ENCODE peak calls at places on chromosomes 2 and 18, in eight cellular contexts. One of them, this sample, is unnamed.

GRCh38 chr2:64141711-64142405 is 2.4 kb downstream of the PELI1 start:
- DNase-seq in NCI-H774: no peak
- DNase-seq in HuH-7.5: no peak
- DNase-seq in dorsolateral prefrontal cortex: no peak
- DNase-seq in left ventricle myocardium superior: no peak
- DNase-seq in GM23338: peak; percentile 21
- DNase-seq in NCI-H1694: no peak
- DNase-seq in activated CD8-positive, alpha-beta memory T cell treated with anti-CD3 and anti-CD28 coated beads for 1 hour: no peak
- DNase-seq in this sample: no peak

GRCh38 chr2:75192496-75192895 is 6.8 kb downstream of the TACR1 start:
- DNase-seq in NCI-H774: no peak
- DNase-seq in HuH-7.5: no peak
- DNase-seq in dorsolateral prefrontal cortex: no peak
- DNase-seq in left ventricle myocardium superior: no peak
- DNase-seq in GM23338: no peak
- DNase-seq in NCI-H1694: no peak
- DNase-seq in activated CD8-positive, alpha-beta memory T cell treated with anti-CD3 and anti-CD28 coated beads for 1 hour: no peak
- DNase-seq in this sample: no peak

GRCh38 chr2:201378496-201379397 is 21.6 kb upstream of the FLACC1 start:
- DNase-seq in NCI-H774: no peak
- DNase-seq in HuH-7.5: no peak
- DNase-seq in dorsolateral prefrontal cortex: no peak
- DNase-seq in left ventricle myocardium superior: no peak
- DNase-seq in GM23338: peak; percentile 21
- DNase-seq in NCI-H1694: no peak
- DNase-seq in activated CD8-positive, alpha-beta memory T cell treated with anti-CD3 and anti-CD28 coated beads for 1 hour: no peak
- DNase-seq in this sample: peak; percentile 20

GRCh38 chr2:20213651-20214565 is 11.0 kb downstream of the SDC1 start:
- DNase-seq in NCI-H774: peak; percentile 2
- DNase-seq in HuH-7.5: peak; percentile 89
- DNase-seq in dorsolateral prefrontal cortex: no peak
- DNase-seq in left ventricle myocardium superior: no peak
- DNase-seq in GM23338: no peak
- DNase-seq in NCI-H1694: no peak
- DNase-seq in activated CD8-positive, alpha-beta memory T cell treated with anti-CD3 and anti-CD28 coated beads for 1 hour: no peak
- DNase-seq in this sample: no peak

GRCh38 chr18:5073026-5073944 is 123.8 kb downstream of the AKAIN1 start:
- DNase-seq in NCI-H774: peak; percentile 5
- DNase-seq in HuH-7.5: no peak
- DNase-seq in dorsolateral prefrontal cortex: no peak
- DNase-seq in left ventricle myocardium superior: no peak
- DNase-seq in GM23338: peak; percentile 81
- DNase-seq in NCI-H1694: peak; percentile 59
- DNase-seq in activated CD8-positive, alpha-beta memory T cell treated with anti-CD3 and anti-CD28 coated beads for 1 hour: no peak
- DNase-seq in this sample: peak; percentile 36

GRCh38 chr2:96146881-96147592 is 1.8 kb upstream of the DUSP2 start:
- DNase-seq in NCI-H774: no peak
- DNase-seq in HuH-7.5: no peak
- DNase-seq in dorsolateral prefrontal cortex: no peak
- DNase-seq in left ventricle myocardium superior: peak; percentile 31
- DNase-seq in GM23338: no peak
- DNase-seq in NCI-H1694: no peak
- DNase-seq in activated CD8-positive, alpha-beta memory T cell treated with anti-CD3 and anti-CD28 coated beads for 1 hour: no peak
- DNase-seq in this sample: peak; percentile 64

GRCh38 chr2:221001377-221001776 is 570.7 kb downstream of the EPHA4 start:
- DNase-seq in NCI-H774: no peak
- DNase-seq in HuH-7.5: no peak
- DNase-seq in dorsolateral prefrontal cortex: no peak
- DNase-seq in left ventricle myocardium superior: no peak
- DNase-seq in GM23338: no peak
- DNase-seq in NCI-H1694: no peak
- DNase-seq in activated CD8-positive, alpha-beta memory T cell treated with anti-CD3 and anti-CD28 coated beads for 1 hour: no peak
- DNase-seq in this sample: no peak

GRCh38 chr18:44798433-44799048 is 117.9 kb downstream of the SETBP1 start:
- DNase-seq in NCI-H774: no peak
- DNase-seq in HuH-7.5: no peak
- DNase-seq in dorsolateral prefrontal cortex: no peak
- DNase-seq in left ventricle myocardium superior: no peak
- DNase-seq in GM23338: no peak
- DNase-seq in NCI-H1694: no peak
- DNase-seq in activated CD8-positive, alpha-beta memory T cell treated with anti-CD3 and anti-CD28 coated beads for 1 hour: no peak
- DNase-seq in this sample: no peak

GRCh38 chr18:63606526-63606925 is 19.4 kb downstream of the SERPINB13 start:
- DNase-seq in NCI-H774: no peak
- DNase-seq in HuH-7.5: no peak
- DNase-seq in dorsolateral prefrontal cortex: no peak
- DNase-seq in left ventricle myocardium superior: no peak
- DNase-seq in GM23338: no peak
- DNase-seq in NCI-H1694: no peak
- DNase-seq in activated CD8-positive, alpha-beta memory T cell treated with anti-CD3 and anti-CD28 coated beads for 1 hour: no peak
- DNase-seq in this sample: no peak

GRCh38 chr2:120446236-120447121 is 100.5 kb downstream of the INHBB start:
- DNase-seq in NCI-H774: no peak
- DNase-seq in HuH-7.5: no peak
- DNase-seq in dorsolateral prefrontal cortex: no peak
- DNase-seq in left ventricle myocardium superior: no peak
- DNase-seq in GM23338: no peak
- DNase-seq in NCI-H1694: no peak
- DNase-seq in activated CD8-positive, alpha-beta memory T cell treated with anti-CD3 and anti-CD28 coated beads for 1 hour: no peak
- DNase-seq in this sample: no peak

GRCh38 chr2:146853741-146854444 is 990.9 kb upstream of the ACVR2A start:
- DNase-seq in NCI-H774: no peak
- DNase-seq in HuH-7.5: no peak
- DNase-seq in dorsolateral prefrontal cortex: no peak
- DNase-seq in left ventricle myocardium superior: no peak
- DNase-seq in GM23338: peak; percentile 45
- DNase-seq in NCI-H1694: no peak
- DNase-seq in activated CD8-positive, alpha-beta memory T cell treated with anti-CD3 and anti-CD28 coated beads for 1 hour: no peak
- DNase-seq in this sample: peak; percentile 18

GRCh38 chr2:227513113-227513512 is 41.2 kb downstream of the AGFG1 start:
- DNase-seq in NCI-H774: no peak
- DNase-seq in HuH-7.5: no peak
- DNase-seq in dorsolateral prefrontal cortex: no peak
- DNase-seq in left ventricle myocardium superior: no peak
- DNase-seq in GM23338: no peak
- DNase-seq in NCI-H1694: no peak
- DNase-seq in activated CD8-positive, alpha-beta memory T cell treated with anti-CD3 and anti-CD28 coated beads for 1 hour: no peak
- DNase-seq in this sample: no peak

GRCh38 chr2:42879913-42880737 is 87.7 kb upstream of the HAAO start:
- DNase-seq in NCI-H774: no peak
- DNase-seq in HuH-7.5: no peak
- DNase-seq in dorsolateral prefrontal cortex: no peak
- DNase-seq in left ventricle myocardium superior: peak; percentile 66
- DNase-seq in GM23338: peak; percentile 24
- DNase-seq in NCI-H1694: no peak
- DNase-seq in activated CD8-positive, alpha-beta memory T cell treated with anti-CD3 and anti-CD28 coated beads for 1 hour: no peak
- DNase-seq in this sample: peak; percentile 73

GRCh38 chr2:191499874-191500565 is 177.9 kb upstream of the NABP1 start:
- DNase-seq in NCI-H774: no peak
- DNase-seq in HuH-7.5: no peak
- DNase-seq in dorsolateral prefrontal cortex: no peak
- DNase-seq in left ventricle myocardium superior: no peak
- DNase-seq in GM23338: no peak
- DNase-seq in NCI-H1694: no peak
- DNase-seq in activated CD8-positive, alpha-beta memory T cell treated with anti-CD3 and anti-CD28 coated beads for 1 hour: no peak
- DNase-seq in this sample: no peak

GRCh38 chr2:196293751-196294486 is 122.5 kb upstream of the STK17B start:
- DNase-seq in NCI-H774: no peak
- DNase-seq in HuH-7.5: no peak
- DNase-seq in dorsolateral prefrontal cortex: no peak
- DNase-seq in left ventricle myocardium superior: no peak
- DNase-seq in GM23338: no peak
- DNase-seq in NCI-H1694: no peak
- DNase-seq in activated CD8-positive, alpha-beta memory T cell treated with anti-CD3 and anti-CD28 coated beads for 1 hour: no peak
- DNase-seq in this sample: no peak

GRCh38 chr2:28252308-28252707 is 140.3 kb upstream of the FOSL2 start:
- DNase-seq in NCI-H774: no peak
- DNase-seq in HuH-7.5: no peak
- DNase-seq in dorsolateral prefrontal cortex: no peak
- DNase-seq in left ventricle myocardium superior: no peak
- DNase-seq in GM23338: no peak
- DNase-seq in NCI-H1694: no peak
- DNase-seq in activated CD8-positive, alpha-beta memory T cell treated with anti-CD3 and anti-CD28 coated beads for 1 hour: no peak
- DNase-seq in this sample: no peak

GRCh38 chr2:181785677-181786344 is 105.5 kb upstream of the NEUROD1 start:
- DNase-seq in NCI-H774: no peak
- DNase-seq in HuH-7.5: no peak
- DNase-seq in dorsolateral prefrontal cortex: no peak
- DNase-seq in left ventricle myocardium superior: no peak
- DNase-seq in GM23338: no peak
- DNase-seq in NCI-H1694: no peak
- DNase-seq in activated CD8-positive, alpha-beta memory T cell treated with anti-CD3 and anti-CD28 coated beads for 1 hour: no peak
- DNase-seq in this sample: no peak

GRCh38 chr18:55861266-55861665 is 273.3 kb upstream of the TCF4 start:
- DNase-seq in NCI-H774: no peak
- DNase-seq in HuH-7.5: no peak
- DNase-seq in dorsolateral prefrontal cortex: no peak
- DNase-seq in left ventricle myocardium superior: no peak
- DNase-seq in GM23338: peak; percentile 52
- DNase-seq in NCI-H1694: peak; percentile 19
- DNase-seq in activated CD8-positive, alpha-beta memory T cell treated with anti-CD3 and anti-CD28 coated beads for 1 hour: no peak
- DNase-seq in this sample: peak; percentile 49

GRCh38 chr18:27378396-27379094 is 193.4 kb upstream of the CHST9 start:
- DNase-seq in NCI-H774: no peak
- DNase-seq in HuH-7.5: no peak
- DNase-seq in dorsolateral prefrontal cortex: no peak
- DNase-seq in left ventricle myocardium superior: no peak
- DNase-seq in GM23338: no peak
- DNase-seq in NCI-H1694: no peak
- DNase-seq in activated CD8-positive, alpha-beta memory T cell treated with anti-CD3 and anti-CD28 coated beads for 1 hour: no peak
- DNase-seq in this sample: no peak

GRCh38 chr2:45009303-45009927 is at the start of gene SIX2:
- DNase-seq in NCI-H774: peak; percentile 95
- DNase-seq in HuH-7.5: peak; percentile 99
- DNase-seq in dorsolateral prefrontal cortex: no peak
- DNase-seq in left ventricle myocardium superior: peak; percentile 94
- DNase-seq in GM23338: peak; percentile 98
- DNase-seq in NCI-H1694: peak; percentile 72
- DNase-seq in activated CD8-positive, alpha-beta memory T cell treated with anti-CD3 and anti-CD28 coated beads for 1 hour: no peak
- DNase-seq in this sample: peak; percentile 99

GRCh38 chr2:10005461-10005860 is 37.9 kb upstream of the KLF11 start:
- DNase-seq in NCI-H774: no peak
- DNase-seq in HuH-7.5: no peak
- DNase-seq in dorsolateral prefrontal cortex: no peak
- DNase-seq in left ventricle myocardium superior: no peak
- DNase-seq in GM23338: no peak
- DNase-seq in NCI-H1694: no peak
- DNase-seq in activated CD8-positive, alpha-beta memory T cell treated with anti-CD3 and anti-CD28 coated beads for 1 hour: no peak
- DNase-seq in this sample: no peak

GRCh38 chr2:37720533-37721218 is 49.2 kb upstream of the CDC42EP3 start:
- DNase-seq in NCI-H774: no peak
- DNase-seq in HuH-7.5: no peak
- DNase-seq in dorsolateral prefrontal cortex: no peak
- DNase-seq in left ventricle myocardium superior: no peak
- DNase-seq in GM23338: no peak
- DNase-seq in NCI-H1694: no peak
- DNase-seq in activated CD8-positive, alpha-beta memory T cell treated with anti-CD3 and anti-CD28 coated beads for 1 hour: no peak
- DNase-seq in this sample: no peak

GRCh38 chr2:73870084-73870483 is 22.7 kb upstream of the ACTG2 start:
- DNase-seq in NCI-H774: no peak
- DNase-seq in HuH-7.5: no peak
- DNase-seq in dorsolateral prefrontal cortex: no peak
- DNase-seq in left ventricle myocardium superior: peak; percentile 37
- DNase-seq in GM23338: no peak
- DNase-seq in NCI-H1694: no peak
- DNase-seq in activated CD8-positive, alpha-beta memory T cell treated with anti-CD3 and anti-CD28 coated beads for 1 hour: no peak
- DNase-seq in this sample: no peak

GRCh38 chr2:211045025-211045424 is 488.6 kb downstream of the CPS1 start:
- DNase-seq in NCI-H774: peak; percentile 39
- DNase-seq in HuH-7.5: no peak
- DNase-seq in dorsolateral prefrontal cortex: no peak
- DNase-seq in left ventricle myocardium superior: no peak
- DNase-seq in GM23338: no peak
- DNase-seq in NCI-H1694: no peak
- DNase-seq in activated CD8-positive, alpha-beta memory T cell treated with anti-CD3 and anti-CD28 coated beads for 1 hour: no peak
- DNase-seq in this sample: no peak

GRCh38 chr2:95023222-95023597 is 2.3 kb upstream of the MAL start:
- DNase-seq in NCI-H774: peak; percentile 32
- DNase-seq in HuH-7.5: no peak
- DNase-seq in dorsolateral prefrontal cortex: no peak
- DNase-seq in left ventricle myocardium superior: no peak
- DNase-seq in GM23338: no peak
- DNase-seq in NCI-H1694: no peak
- DNase-seq in activated CD8-positive, alpha-beta memory T cell treated with anti-CD3 and anti-CD28 coated beads for 1 hour: peak; percentile 28
- DNase-seq in this sample: no peak

GRCh38 chr18:3321133-3321812 is 59.3 kb downstream of the MYL12B start:
- DNase-seq in NCI-H774: no peak
- DNase-seq in HuH-7.5: no peak
- DNase-seq in dorsolateral prefrontal cortex: no peak
- DNase-seq in left ventricle myocardium superior: no peak
- DNase-seq in GM23338: no peak
- DNase-seq in NCI-H1694: no peak
- DNase-seq in activated CD8-positive, alpha-beta memory T cell treated with anti-CD3 and anti-CD28 coated beads for 1 hour: no peak
- DNase-seq in this sample: no peak

GRCh38 chr2:186486651-186487647 is 889 bp downstream of the ZC3H15 start:
- DNase-seq in NCI-H774: peak; percentile 24
- DNase-seq in HuH-7.5: no peak
- DNase-seq in dorsolateral prefrontal cortex: no peak
- DNase-seq in left ventricle myocardium superior: no peak
- DNase-seq in GM23338: no peak
- DNase-seq in NCI-H1694: no peak
- DNase-seq in activated CD8-positive, alpha-beta memory T cell treated with anti-CD3 and anti-CD28 coated beads for 1 hour: no peak
- DNase-seq in this sample: no peak

GRCh38 chr2:55519908-55520885 is 679 bp downstream of the CFAP36 start:
- DNase-seq in NCI-H774: peak; percentile 23
- DNase-seq in HuH-7.5: no peak
- DNase-seq in dorsolateral prefrontal cortex: peak; percentile 31
- DNase-seq in left ventricle myocardium superior: no peak
- DNase-seq in GM23338: peak; percentile 50
- DNase-seq in NCI-H1694: peak; percentile 30
- DNase-seq in activated CD8-positive, alpha-beta memory T cell treated with anti-CD3 and anti-CD28 coated beads for 1 hour: no peak
- DNase-seq in this sample: peak; percentile 37

GRCh38 chr18:79540161-79540913 is 139.3 kb upstream of the CTDP1 start:
- DNase-seq in NCI-H774: no peak
- DNase-seq in HuH-7.5: no peak
- DNase-seq in dorsolateral prefrontal cortex: no peak
- DNase-seq in left ventricle myocardium superior: no peak
- DNase-seq in GM23338: no peak
- DNase-seq in NCI-H1694: no peak
- DNase-seq in activated CD8-positive, alpha-beta memory T cell treated with anti-CD3 and anti-CD28 coated beads for 1 hour: no peak
- DNase-seq in this sample: no peak

GRCh38 chr2:29920130-29920577 is 1.2 kb downstream of the ALK start:
- DNase-seq in NCI-H774: no peak
- DNase-seq in HuH-7.5: no peak
- DNase-seq in dorsolateral prefrontal cortex: peak; percentile 38
- DNase-seq in left ventricle myocardium superior: peak; percentile 78
- DNase-seq in GM23338: peak; percentile 91
- DNase-seq in NCI-H1694: no peak
- DNase-seq in activated CD8-positive, alpha-beta memory T cell treated with anti-CD3 and anti-CD28 coated beads for 1 hour: no peak
- DNase-seq in this sample: peak; percentile 85

GRCh38 chr2:28895189-28895893 is 874 bp downstream of the WDR43 start:
- DNase-seq in NCI-H774: no peak
- DNase-seq in HuH-7.5: peak; percentile 27
- DNase-seq in dorsolateral prefrontal cortex: peak; percentile 11
- DNase-seq in left ventricle myocardium superior: no peak
- DNase-seq in GM23338: peak; percentile 46
- DNase-seq in NCI-H1694: no peak
- DNase-seq in activated CD8-positive, alpha-beta memory T cell treated with anti-CD3 and anti-CD28 coated beads for 1 hour: no peak
- DNase-seq in this sample: no peak

GRCh38 chr18:7896164-7896563 is 329.0 kb downstream of the PTPRM start:
- DNase-seq in NCI-H774: no peak
- DNase-seq in HuH-7.5: no peak
- DNase-seq in dorsolateral prefrontal cortex: no peak
- DNase-seq in left ventricle myocardium superior: no peak
- DNase-seq in GM23338: no peak
- DNase-seq in NCI-H1694: no peak
- DNase-seq in activated CD8-positive, alpha-beta memory T cell treated with anti-CD3 and anti-CD28 coated beads for 1 hour: no peak
- DNase-seq in this sample: no peak

GRCh38 chr2:28101892-28102291 is 211.4 kb downstream of the BABAM2 start:
- DNase-seq in NCI-H774: no peak
- DNase-seq in HuH-7.5: no peak
- DNase-seq in dorsolateral prefrontal cortex: no peak
- DNase-seq in left ventricle myocardium superior: no peak
- DNase-seq in GM23338: no peak
- DNase-seq in NCI-H1694: no peak
- DNase-seq in activated CD8-positive, alpha-beta memory T cell treated with anti-CD3 and anti-CD28 coated beads for 1 hour: no peak
- DNase-seq in this sample: no peak

GRCh38 chr2:95273911-95274290 is 348 bp upstream of the PROM2 start:
- DNase-seq in NCI-H774: no peak
- DNase-seq in HuH-7.5: no peak
- DNase-seq in dorsolateral prefrontal cortex: no peak
- DNase-seq in left ventricle myocardium superior: no peak
- DNase-seq in GM23338: no peak
- DNase-seq in NCI-H1694: no peak
- DNase-seq in activated CD8-positive, alpha-beta memory T cell treated with anti-CD3 and anti-CD28 coated beads for 1 hour: no peak
- DNase-seq in this sample: no peak

This sample was measured in ELF-1.